ENCODE peak calls at places on chromosomes 6 and 20, in eight cellular contexts. One of them, this sample, is unnamed.

GRCh38 chr20:6819599-6819998 is 52.1 kb downstream of the BMP2 start:
- DNase-seq in MCF 10A: peak
- DNase-seq in DMS153: peak
- DNase-seq in GM13976: no peak
- DNase-seq in EH: peak
- DNase-seq in Daoy: peak
- DNase-seq in NCI-H774: no peak
- DNase-seq in ACHN: no peak
- DNase-seq in this sample: no peak

GRCh38 chr6:12371151-12371550 is 81.0 kb downstream of the EDN1 start:
- DNase-seq in MCF 10A: no peak
- DNase-seq in DMS153: no peak
- DNase-seq in GM13976: no peak
- DNase-seq in EH: no peak
- DNase-seq in Daoy: no peak
- DNase-seq in NCI-H774: no peak
- DNase-seq in ACHN: no peak
- DNase-seq in this sample: no peak

GRCh38 chr20:41692479-41693135 is 74.4 kb upstream of the CHD6 start:
- DNase-seq in MCF 10A: no peak
- DNase-seq in DMS153: peak
- DNase-seq in GM13976: peak
- DNase-seq in EH: peak
- DNase-seq in Daoy: peak
- DNase-seq in NCI-H774: peak
- DNase-seq in ACHN: peak
- DNase-seq in this sample: peak

GRCh38 chr6:70299456-70299855 is 3.4 kb downstream of the COL9A1 start:
- DNase-seq in MCF 10A: peak
- DNase-seq in DMS153: no peak
- DNase-seq in GM13976: no peak
- DNase-seq in EH: peak
- DNase-seq in Daoy: peak
- DNase-seq in NCI-H774: no peak
- DNase-seq in ACHN: peak
- DNase-seq in this sample: no peak

GRCh38 chr20:60050193-60050960 is 92.2 kb downstream of the CDH26 start:
- DNase-seq in MCF 10A: peak
- DNase-seq in DMS153: peak
- DNase-seq in GM13976: no peak
- DNase-seq in EH: no peak
- DNase-seq in Daoy: no peak
- DNase-seq in NCI-H774: peak
- DNase-seq in ACHN: peak
- DNase-seq in this sample: no peak

GRCh38 chr6:169263836-169264608 is 10.4 kb upstream of the THBS2 start:
- DNase-seq in MCF 10A: peak
- DNase-seq in DMS153: no peak
- DNase-seq in GM13976: no peak
- DNase-seq in EH: peak
- DNase-seq in Daoy: peak
- DNase-seq in NCI-H774: peak
- DNase-seq in ACHN: peak
- DNase-seq in this sample: no peak

GRCh38 chr20:50655325-50655880 is 35.9 kb downstream of the RIPOR3 start:
- DNase-seq in MCF 10A: no peak
- DNase-seq in DMS153: no peak
- DNase-seq in GM13976: no peak
- DNase-seq in EH: peak
- DNase-seq in Daoy: peak
- DNase-seq in NCI-H774: no peak
- DNase-seq in ACHN: no peak
- DNase-seq in this sample: no peak

GRCh38 chr20:48921168-48921882 is at the start of gene ARFGEF2:
- DNase-seq in MCF 10A: peak
- DNase-seq in DMS153: peak
- DNase-seq in GM13976: peak
- DNase-seq in EH: peak
- DNase-seq in Daoy: peak
- DNase-seq in NCI-H774: peak
- DNase-seq in ACHN: peak
- DNase-seq in this sample: peak

This sample was measured in activated gamma-delta T cell.